ENCODE peak calls at places on chromosomes 16 and 17, in four cellular contexts. C is SK-N-SH, P is HepG2, Y is GM12878. A is an unnamed sample.
A peak's percentile ranks its signal among the peaks of the same experiment; 100 is the strongest.

GRCh38 chr17:8563981-8564602 is 66.4 kb downstream of the MYH10 start:
- DNase-seq in Y (no peak), P (no peak), C (no peak), A (no peak)

GRCh38 chr17:70608957-70609356 is 439.6 kb downstream of the KCNJ2 start:
- DNase-seq in P (no peak), C (no peak), Y (no peak), A (no peak)

GRCh38 chr16:58548378-58548777 is 33.1 kb downstream of the SETD6 start:
- DNase-seq in C (no peak), P (no peak), Y (no peak), A (no peak)

GRCh38 chr17:34582901-34583245 is 3.5 kb downstream of the TMEM132E start:
- DNase-seq in C (no peak), Y (no peak), P (no peak), A (no peak)

GRCh38 chr17:14381606-14382005 is 80.7 kb downstream of the HS3ST3B1 start:
- DNase-seq in Y (no peak), C (no peak), P (no peak), A (no peak)

GRCh38 chr17:82615084-82616020 is 32.9 kb downstream of the WDR45B start:
- DNase-seq in C (no peak), P (peak; percentile 27), Y (no peak), A (peak; percentile 39)

GRCh38 chr17:69175812-69176517 is 34.3 kb upstream of the ABCA6 start:
- DNase-seq in Y (no peak), C (no peak), P (peak; percentile 77), A (peak; percentile 19)

GRCh38 chr16:84514295-84514873 is 9.9 kb upstream of the MEAK7 start:
- DNase-seq in Y (no peak), C (no peak), P (no peak), A (no peak)

GRCh38 chr17:1562178-1562643 is 381 bp downstream of the PITPNA start:
- DNase-seq in C (peak; percentile 85), Y (no peak), P (no peak), A (peak; percentile 72)

GRCh38 chr16:2076072-2076865 is 28.5 kb downstream of the TSC2 start:
- DNase-seq in Y (no peak), P (no peak), C (no peak), A (no peak)

GRCh38 chr17:35170968-35171771 is 23.0 kb downstream of the SLC35G3 start:
- DNase-seq in P (no peak), Y (no peak), C (no peak), A (no peak)

GRCh38 chr16:8620535-8620934 is 963 bp upstream of the METTL22 start:
- DNase-seq in Y (no peak), C (no peak), P (no peak), A (no peak)

GRCh38 chr17:81130385-81131288 is 34.7 kb upstream of the PVALEF start:
- DNase-seq in C (no peak), P (peak; percentile 69), Y (no peak), A (no peak)

GRCh38 chr16:68644715-68645493 is at the start of gene CDH3:
- DNase-seq in C (peak; percentile 64), Y (no peak), P (no peak), A (no peak)

GRCh38 chr17:57751348-57751970 is 6.4 kb upstream of the CCDC182 start:
- DNase-seq in Y (no peak), P (peak; percentile 56), C (no peak), A (no peak)

GRCh38 chr16:73560497-73560896 is 512.6 kb upstream of the ZFHX3 start:
- DNase-seq in Y (no peak), P (no peak), C (no peak), A (no peak)

GRCh38 chr17:80152057-80152831 is 5.3 kb upstream of the EIF4A3 start:
- DNase-seq in Y (no peak), C (no peak), P (no peak), A (no peak)

GRCh38 chr16:58286769-58287433 is 7.9 kb downstream of the PRSS54 start:
- DNase-seq in P (no peak), Y (no peak), C (no peak), A (no peak)

GRCh38 chr16:11354733-11355574 is 9.7 kb downstream of the RMI2 start:
- DNase-seq in Y (peak; percentile 79), P (no peak), C (no peak), A (no peak)

GRCh38 chr17:51165680-51166197 is 472 bp upstream of the NME2 start:
- DNase-seq in Y (no peak), C (peak; percentile 67), P (no peak), A (peak; percentile 54)

GRCh38 chr16:78800535-78800934 is 701.1 kb downstream of the WWOX start:
- DNase-seq in C (no peak), P (no peak), Y (no peak), A (no peak)

DNA sequence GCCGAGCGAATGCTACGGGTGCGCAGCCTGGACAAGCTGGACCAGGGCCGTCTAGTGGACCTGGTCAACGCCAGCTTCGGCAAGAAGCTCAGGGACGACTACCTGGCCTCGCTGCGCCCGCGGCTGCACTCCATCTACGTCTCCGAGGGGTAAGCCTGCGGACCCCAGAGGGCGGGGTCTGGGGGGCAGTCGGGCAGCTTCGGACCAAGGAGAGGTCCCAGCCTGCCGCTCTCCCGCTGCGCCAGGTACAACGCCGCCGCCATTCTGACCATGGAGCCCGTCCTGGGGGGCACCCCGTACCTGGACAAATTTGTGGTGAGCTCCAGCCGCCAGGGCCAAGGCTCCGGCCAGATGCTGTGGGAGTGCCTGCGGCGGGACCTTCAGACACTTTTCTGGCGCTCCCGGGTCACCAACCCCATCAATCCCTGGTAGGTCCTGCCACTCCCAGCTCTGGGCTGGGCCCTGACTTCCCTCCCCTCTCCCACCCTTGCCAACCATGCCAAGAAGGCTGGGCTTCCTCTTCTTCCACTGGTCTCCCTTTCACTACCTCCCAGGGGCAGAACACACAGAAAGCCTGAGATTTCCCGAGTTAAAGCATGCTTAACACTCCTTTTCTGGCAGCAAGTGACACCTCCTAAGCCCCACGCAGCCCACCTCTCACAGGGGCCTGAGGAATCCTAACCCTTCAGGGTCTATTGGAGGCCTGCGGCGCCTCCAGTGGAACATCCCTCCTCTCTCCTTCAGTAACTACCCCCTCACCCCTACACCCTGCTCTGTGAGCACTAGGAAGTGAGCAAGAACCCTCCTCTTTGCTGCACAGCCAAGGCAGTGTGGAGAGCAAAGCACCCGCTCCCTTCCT is 3.2 kb downstream of the NAGS start:
- DNase-seq in C (peak; percentile 46), Y (no peak), P (no peak), A (no peak)
- TF ChIP-seq NFIC in C (no peak), Y (no peak), P (no peak), A (no peak)

GRCh38 chr16:81581107-81581506 is 136.5 kb downstream of the CMIP start:
- DNase-seq in Y (no peak), C (no peak), P (no peak), A (no peak)
- TF ChIP-seq NFIC in Y (no peak), C (no peak), P (no peak), A (no peak)

DNA sequence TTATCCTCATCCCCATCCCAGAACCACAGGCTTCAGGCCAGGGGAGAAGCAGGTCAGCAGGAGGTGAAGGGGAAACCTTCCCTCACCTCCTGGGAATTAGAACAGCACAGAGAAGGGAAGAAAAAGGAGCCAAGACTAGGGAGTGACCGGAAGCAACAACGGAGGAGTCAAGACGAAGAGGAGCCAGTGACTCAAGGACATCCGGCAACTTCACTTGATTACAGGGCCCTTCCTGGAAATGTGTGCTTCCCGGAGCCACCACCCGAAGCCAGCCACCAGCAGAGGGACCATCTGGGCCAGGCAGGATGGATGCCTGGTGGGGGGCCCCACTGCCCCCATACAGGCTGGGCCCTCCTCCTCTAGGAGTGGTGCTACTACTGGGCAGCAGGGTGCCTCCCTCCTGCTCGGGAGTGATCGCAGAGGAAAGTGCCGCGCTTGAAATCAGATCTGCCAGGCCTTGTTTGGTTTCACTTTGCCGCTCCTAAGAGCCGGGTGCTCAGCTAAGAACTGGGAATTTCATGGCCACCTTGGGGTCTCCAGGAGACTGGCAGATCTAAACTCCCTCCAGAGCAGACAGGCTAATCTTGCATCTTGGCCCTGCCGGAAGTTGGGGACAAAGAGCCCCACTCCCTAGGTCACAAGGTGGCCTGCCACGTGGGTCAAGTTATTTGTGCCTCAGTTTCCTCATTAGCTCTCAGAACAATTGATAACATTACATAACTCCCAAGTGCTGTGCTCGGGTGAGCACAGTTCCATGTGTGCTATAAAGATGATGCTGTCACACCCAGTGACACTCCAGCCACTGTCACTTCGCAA is 6.6 kb downstream of the CDC42EP4 start:
- DNase-seq in C (no peak), P (no peak), Y (no peak), A (peak; percentile 66)
- TF ChIP-seq NFIC in C (peak; percentile 59), P (no peak), Y (no peak), A (peak; percentile 44)

GRCh38 chr16:26645629-26646028 is 421.1 kb upstream of the C16orf82 start:
- DNase-seq in P (no peak), Y (no peak), C (peak; percentile 9), A (peak; percentile 43)
- TF ChIP-seq NFIC in P (no peak), Y (no peak), C (no peak), A (no peak)

GRCh38 chr17:9979463-9979995 is 74.5 kb upstream of the RCVRN start:
- DNase-seq in P (no peak), C (no peak), Y (no peak), A (no peak)
- TF ChIP-seq NFIC in P (no peak), C (no peak), Y (no peak), A (no peak)

DNA sequence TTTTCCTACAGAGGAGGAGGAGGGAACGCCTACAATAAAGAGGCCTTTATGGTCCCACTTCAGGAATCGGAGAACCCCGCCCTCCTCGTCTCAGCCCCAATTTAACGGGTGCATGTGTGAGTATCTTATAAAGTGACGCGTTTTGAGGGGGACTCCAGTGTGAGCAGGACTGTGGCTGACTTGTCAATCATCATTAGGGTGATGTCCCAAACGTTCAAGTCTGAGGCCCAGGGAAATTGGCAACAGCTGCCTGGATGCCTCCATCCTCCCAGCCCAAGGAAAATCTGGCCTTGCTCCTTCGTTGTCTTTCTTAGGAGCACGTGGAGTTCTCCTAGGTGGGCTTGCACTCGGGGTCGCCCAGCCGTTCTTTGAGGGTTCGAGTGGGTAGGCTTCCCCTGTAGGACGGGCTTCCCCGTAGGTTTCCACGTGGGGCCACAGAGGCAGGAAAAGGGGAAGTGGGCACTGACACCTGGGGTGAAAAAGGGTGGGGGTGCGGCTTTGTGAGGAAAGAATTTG is 631 bp upstream of the HERPUD1 start:
- DNase-seq in C (no peak), P (no peak), Y (peak; percentile 67), A (no peak)
- TF ChIP-seq NFIC in C (no peak), P (no peak), Y (no peak), A (no peak)

GRCh38 chr17:6753565-6753964 is 2.3 kb upstream of the XAF1 start:
- DNase-seq in C (no peak), Y (no peak), P (no peak), A (no peak)

GRCh38 chr17:6755281-6755680 is 565 bp upstream of the XAF1 start:
- DNase-seq in Y (no peak), C (peak; percentile 36), P (no peak), A (no peak)

GRCh38 chr17:6755731-6756184 is at the start of gene XAF1:
- DNase-seq in Y (peak; percentile 40), P (no peak), C (no peak), A (no peak)

GRCh38 chr17:6752068-6752909 is 3.6 kb upstream of the XAF1 start:
- DNase-seq in Y (no peak), C (no peak), P (peak; percentile 81), A (no peak)

GRCh38 chr17:6753006-6753445 is 2.8 kb upstream of the XAF1 start:
- DNase-seq in Y (no peak), C (no peak), P (peak; percentile 11), A (no peak)
- TF ChIP-seq NFIC in Y (no peak), C (peak; percentile 78), P (no peak), A (peak; percentile 79)

A was measured in K562.